ENCODE peak calls at places on chromosomes 2 and 18, in six cellular contexts. F is A549, L is HCT116, N is IMR-90, G is GM12878, D is uterus. C is an unnamed sample. For H3K9me3, the result is how much of the 10 kb centered on the place peaks cover.

GRCh38 chr2:237455764-237456163 is 31.3 kb upstream of the MLPH start:
- DNase-seq in G (peak), D (peak), N (no peak), L (no peak), F (no peak), C (no peak)

GRCh38 chr18:76354348-76354747 is 140.7 kb downstream of the ZNF516 start:
- DNase-seq in F (no peak), G (no peak), D (peak), N (peak), L (no peak), C (peak)

GRCh38 chr2:204900910-204901309 is 355.6 kb downstream of the PARD3B start:
- DNase-seq in G (no peak), F (no peak), D (no peak), N (peak), L (no peak), C (no peak)

GRCh38 chr2:226707500-226707899 is 92.1 kb downstream of the IRS1 start:
- DNase-seq in L (no peak), D (no peak), G (no peak), F (no peak), N (peak), C (no peak)

GRCh38 chr2:23901966-23902942 is 24.7 kb downstream of the ATAD2B start:
- DNase-seq in F (no peak), D (no peak), N (peak), G (no peak), L (no peak), C (no peak)

GRCh38 chr2:241666627-241667400 is 19.8 kb downstream of the DTYMK start:
- DNase-seq in F (no peak), D (no peak), G (no peak), L (no peak), N (peak), C (no peak)

GRCh38 chr2:241417626-241418025 is 61.5 kb downstream of the FARP2 start:
- DNase-seq in L (no peak), G (no peak), D (no peak), N (no peak), F (no peak), C (no peak)

GRCh38 chr18:63062246-63062645 is 257.3 kb downstream of the BCL2 start:
- DNase-seq in F (no peak), G (no peak), N (no peak), L (no peak), D (no peak), C (no peak)

GRCh38 chr2:95530734-95531133 is 46.2 kb upstream of the TRIM43B start:
- DNase-seq in L (no peak), N (peak), G (peak), D (no peak), F (no peak), C (no peak)

GRCh38 chr2:209162129-209162528 is 261.7 kb upstream of the MAP2 start:
- DNase-seq in L (no peak), F (no peak), N (no peak), D (no peak), G (no peak), C (no peak)

GRCh38 chr18:13394794-13395193 is 176.2 kb downstream of the LDLRAD4 start:
- DNase-seq in N (no peak), L (no peak), D (no peak), F (no peak), G (no peak), C (no peak)

GRCh38 chr2:33217431-33217830 is 259.0 kb upstream of the RASGRP3 start:
- DNase-seq in G (no peak), N (no peak), F (no peak), D (no peak), L (no peak), C (no peak)

GRCh38 chr2:215770668-215771067 is 242.7 kb downstream of the MREG start:
- DNase-seq in D (no peak), F (no peak), N (no peak), L (no peak), G (no peak), C (no peak)

GRCh38 chr2:236568068-236568921 is 1.3 kb upstream of the ACKR3 start:
- DNase-seq in D (peak), N (no peak), F (no peak), G (no peak), L (no peak), C (peak)

GRCh38 chr18:26697186-26697585 is 148.8 kb upstream of the KCTD1 start:
- DNase-seq in G (no peak), F (no peak), N (no peak), L (no peak), D (no peak), C (no peak)

GRCh38 chr2:125679903-125680302 is 976.1 kb upstream of the GYPC start:
- DNase-seq in N (no peak), G (no peak), F (no peak), D (no peak), L (no peak), C (no peak)

GRCh38 chr2:100818606-100819364 is 1.2 kb upstream of the NPAS2 start:
- DNase-seq in G (no peak), D (peak), F (peak), N (peak), L (peak), C (peak)
- TF ChIP-seq POLR2A in G (no peak), D (peak), F (peak), N (no peak), L (no peak), C (peak)

GRCh38 chr18:35352283-35352682 is 8.1 kb upstream of the ZNF24 start:
- DNase-seq in F (no peak), N (no peak), D (no peak), L (no peak), G (no peak), C (no peak)

GRCh38 chr18:35347991-35348390 is 3.8 kb upstream of the ZNF24 start:
- DNase-seq in L (no peak), D (no peak), F (no peak), N (no peak), G (no peak), C (no peak)

GRCh38 chr18:35355140-35355618 is 11.0 kb upstream of the ZNF24 start:
- DNase-seq in F (no peak), G (no peak), D (peak), L (peak), N (peak), C (peak)

DNA sequence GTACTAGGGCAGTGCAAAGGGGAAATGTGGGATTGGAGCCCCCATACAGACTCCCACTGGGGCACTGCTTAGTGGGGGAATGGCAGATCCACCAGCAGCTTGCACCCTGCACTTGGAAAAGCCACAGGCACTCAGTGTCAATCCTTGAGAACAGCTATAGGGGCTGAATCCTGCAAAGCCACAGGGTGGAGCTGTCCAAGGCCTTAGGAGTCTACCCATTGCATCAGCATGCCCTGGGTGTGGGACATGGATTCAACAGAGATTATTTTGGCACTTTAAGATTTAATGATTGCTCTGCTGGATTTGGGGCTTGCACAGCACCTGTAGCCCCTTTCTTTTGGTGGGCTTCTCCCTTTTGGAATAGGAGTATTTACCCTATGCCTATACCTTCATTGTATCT is 8.6 kb upstream of the ZNF24 start:
- DNase-seq in G (no peak), D (no peak), L (no peak), F (no peak), N (no peak), C (no peak)
- H3K9me3 ChIP-seq in G (under half), D (under half), L (under half), F (under half), N (under half), C (under half)

GRCh38 chr2:10079192-10079930 is 850 bp downstream of the CYS1 start:
- DNase-seq in L (no peak), N (peak), G (no peak), F (peak), D (peak), C (peak)

GRCh38 chr2:10079931-10080535 is at the start of gene CYS1:
- DNase-seq in F (peak), N (no peak), D (no peak), G (no peak), L (no peak), C (no peak)

GRCh38 chr2:10078001-10078400 is 2.2 kb downstream of the CYS1 start:
- DNase-seq in L (no peak), D (no peak), N (no peak), G (no peak), F (no peak), C (no peak)

GRCh38 chr2:10078704-10079191 is 1.5 kb downstream of the CYS1 start:
- DNase-seq in G (no peak), N (no peak), D (no peak), F (no peak), L (no peak), C (no peak)

GRCh38 chr2:10080536-10081304 is 509 bp upstream of the CYS1 start:
- DNase-seq in G (no peak), N (no peak), L (no peak), D (no peak), F (no peak), C (peak)
- TF ChIP-seq POLR2A in G (peak), N (no peak), L (no peak), D (no peak), F (no peak), C (no peak)

GRCh38 chr2:3222636-3223035 is 155.0 kb downstream of the EIPR1 start:
- DNase-seq in N (no peak), D (no peak), F (no peak), G (peak), L (no peak), C (no peak)

GRCh38 chr2:3229221-3229620 is 148.4 kb downstream of the EIPR1 start:
- DNase-seq in F (no peak), N (no peak), L (no peak), G (no peak), D (no peak), C (no peak)

GRCh38 chr2:3219536-3219935 is 158.1 kb downstream of the EIPR1 start:
- DNase-seq in L (no peak), D (no peak), N (no peak), F (no peak), G (no peak), C (no peak)

GRCh38 chr2:3223080-3223923 is 154.3 kb downstream of the EIPR1 start:
- DNase-seq in D (no peak), G (peak), N (peak), L (no peak), F (no peak), C (no peak)

GRCh38 chr2:3224681-3225080 is 152.9 kb downstream of the EIPR1 start:
- DNase-seq in L (no peak), N (no peak), F (no peak), D (no peak), G (no peak), C (no peak)
- H3K9me3 ChIP-seq in L (under half), N (under half), F (under half), D (under half), G (under half), C (under half)

GRCh38 chr2:19684516-19684915 is 217.3 kb downstream of the TTC32 start:
- DNase-seq in L (no peak), G (no peak), D (no peak), N (no peak), F (no peak), C (no peak)
- TF ChIP-seq POLR2A in L (no peak), G (no peak), D (no peak), N (no peak), F (no peak), C (no peak)